ENCODE peak calls at places on chromosomes 4 and X, in seven cellular contexts. One of them, this sample, is unnamed.
A peak's percentile ranks its signal among the peaks of the same experiment; 100 is the strongest.

GRCh38 chrX:17497193-17497592 is 122.2 kb downstream of the NHS start:
- DNase-seq in astrocyte of the spinal cord: no peak
- DNase-seq in foreskin fibroblast: no peak
- DNase-seq in fibroblast of mammary gland: no peak
- DNase-seq in heart right ventricle: no peak
- DNase-seq in testis: no peak
- DNase-seq in lung: no peak
- DNase-seq in this sample: no peak

GRCh38 chr4:42637104-42637503 is 19.8 kb downstream of the ATP8A1 start:
- DNase-seq in lung: no peak
- DNase-seq in testis: no peak
- DNase-seq in astrocyte of the spinal cord: no peak
- DNase-seq in heart right ventricle: no peak
- DNase-seq in foreskin fibroblast: no peak
- DNase-seq in fibroblast of mammary gland: no peak
- DNase-seq in this sample: no peak

GRCh38 chr4:15077969-15078368 is 75.7 kb downstream of the CPEB2 start:
- DNase-seq in astrocyte of the spinal cord: peak; percentile 74
- DNase-seq in fibroblast of mammary gland: peak; percentile 93
- DNase-seq in heart right ventricle: no peak
- DNase-seq in foreskin fibroblast: peak; percentile 52
- DNase-seq in testis: no peak
- DNase-seq in lung: no peak
- DNase-seq in this sample: no peak

GRCh38 chr4:105637409-105638258 is 70.9 kb downstream of the INTS12 start:
- DNase-seq in fibroblast of mammary gland: peak; percentile 44
- DNase-seq in foreskin fibroblast: peak; percentile 10
- DNase-seq in astrocyte of the spinal cord: peak; percentile 60
- DNase-seq in lung: peak; percentile 82
- DNase-seq in testis: peak; percentile 73
- DNase-seq in heart right ventricle: peak; percentile 43
- DNase-seq in this sample: no peak

GRCh38 chr4:179278647-179279046 is 1836.4 kb upstream of the AGA start:
- DNase-seq in astrocyte of the spinal cord: no peak
- DNase-seq in lung: no peak
- DNase-seq in heart right ventricle: no peak
- DNase-seq in testis: no peak
- DNase-seq in fibroblast of mammary gland: no peak
- DNase-seq in foreskin fibroblast: no peak
- DNase-seq in this sample: no peak

GRCh38 chr4:25379591-25379990 is 2.5 kb downstream of the ANAPC4 start:
- DNase-seq in fibroblast of mammary gland: no peak
- DNase-seq in astrocyte of the spinal cord: no peak
- DNase-seq in heart right ventricle: no peak
- DNase-seq in lung: no peak
- DNase-seq in testis: no peak
- DNase-seq in foreskin fibroblast: no peak
- DNase-seq in this sample: no peak

GRCh38 chrX:27966955-27967354 is 14.3 kb downstream of the DCAF8L1 start:
- DNase-seq in testis: no peak
- DNase-seq in heart right ventricle: no peak
- DNase-seq in lung: peak; percentile 30
- DNase-seq in astrocyte of the spinal cord: peak; percentile 51
- DNase-seq in fibroblast of mammary gland: peak; percentile 39
- DNase-seq in foreskin fibroblast: peak; percentile 11
- DNase-seq in this sample: no peak

GRCh38 chrX:78123190-78123589 is 16.3 kb downstream of the TAF9B start:
- DNase-seq in testis: no peak
- DNase-seq in lung: no peak
- DNase-seq in fibroblast of mammary gland: peak; percentile 67
- DNase-seq in heart right ventricle: no peak
- DNase-seq in astrocyte of the spinal cord: peak; percentile 49
- DNase-seq in foreskin fibroblast: peak; percentile 53
- DNase-seq in this sample: no peak

GRCh38 chr4:57265831-57266582 is 155.8 kb upstream of the IGFBP7 start:
- DNase-seq in astrocyte of the spinal cord: no peak
- DNase-seq in fibroblast of mammary gland: no peak
- DNase-seq in testis: no peak
- DNase-seq in heart right ventricle: peak; percentile 21
- DNase-seq in lung: no peak
- DNase-seq in foreskin fibroblast: no peak
- DNase-seq in this sample: peak; percentile 26

GRCh38 chr4:143241892-143242291 is 57.2 kb downstream of the USP38 start:
- DNase-seq in fibroblast of mammary gland: peak; percentile 26
- DNase-seq in heart right ventricle: no peak
- DNase-seq in testis: no peak
- DNase-seq in lung: no peak
- DNase-seq in foreskin fibroblast: no peak
- DNase-seq in astrocyte of the spinal cord: no peak
- DNase-seq in this sample: no peak

GRCh38 chr4:140268441-140268840 is 105.0 kb upstream of the SCOC start:
- DNase-seq in lung: no peak
- DNase-seq in astrocyte of the spinal cord: no peak
- DNase-seq in foreskin fibroblast: peak; percentile 31
- DNase-seq in heart right ventricle: no peak
- DNase-seq in fibroblast of mammary gland: no peak
- DNase-seq in testis: no peak
- DNase-seq in this sample: no peak

GRCh38 chr4:80361329-80361900 is 25.9 kb downstream of the CFAP299 start:
- DNase-seq in fibroblast of mammary gland: peak; percentile 48
- DNase-seq in foreskin fibroblast: peak; percentile 48
- DNase-seq in testis: no peak
- DNase-seq in lung: no peak
- DNase-seq in astrocyte of the spinal cord: peak; percentile 40
- DNase-seq in heart right ventricle: no peak
- DNase-seq in this sample: no peak

GRCh38 chr4:61505773-61506640 is 305.9 kb downstream of the ADGRL3 start:
- DNase-seq in foreskin fibroblast: no peak
- DNase-seq in astrocyte of the spinal cord: no peak
- DNase-seq in fibroblast of mammary gland: no peak
- DNase-seq in lung: no peak
- DNase-seq in testis: no peak
- DNase-seq in heart right ventricle: no peak
- DNase-seq in this sample: no peak

GRCh38 chrX:97898798-97899197 is 1015.1 kb downstream of the RPA4 start:
- DNase-seq in heart right ventricle: no peak
- DNase-seq in fibroblast of mammary gland: peak; percentile 10
- DNase-seq in lung: no peak
- DNase-seq in foreskin fibroblast: peak; percentile 63
- DNase-seq in testis: no peak
- DNase-seq in astrocyte of the spinal cord: peak; percentile 17
- DNase-seq in this sample: no peak

GRCh38 chr4:174553828-174554227 is 31.5 kb upstream of the HPGD start:
- DNase-seq in astrocyte of the spinal cord: peak; percentile 68
- DNase-seq in testis: no peak
- DNase-seq in fibroblast of mammary gland: peak; percentile 88
- DNase-seq in heart right ventricle: no peak
- DNase-seq in foreskin fibroblast: peak; percentile 71
- DNase-seq in lung: no peak
- DNase-seq in this sample: no peak

GRCh38 chrX:348461-349117 is 30.0 kb upstream of the GTPBP6 start:
- DNase-seq in testis: no peak
- DNase-seq in lung: no peak
- DNase-seq in fibroblast of mammary gland: no peak
- DNase-seq in astrocyte of the spinal cord: no peak
- DNase-seq in heart right ventricle: no peak
- DNase-seq in foreskin fibroblast: peak; percentile 29
- DNase-seq in this sample: no peak

GRCh38 chr4:173506780-173507211 is 23.2 kb downstream of the HAND2 start:
- DNase-seq in astrocyte of the spinal cord: no peak
- DNase-seq in fibroblast of mammary gland: no peak
- DNase-seq in testis: no peak
- DNase-seq in foreskin fibroblast: no peak
- DNase-seq in heart right ventricle: peak; percentile 54
- DNase-seq in lung: no peak
- DNase-seq in this sample: peak; percentile 30

GRCh38 chr4:109183851-109184345 is 118.6 kb downstream of the COL25A1 start:
- DNase-seq in testis: no peak
- DNase-seq in fibroblast of mammary gland: no peak
- DNase-seq in heart right ventricle: no peak
- DNase-seq in foreskin fibroblast: peak; percentile 7
- DNase-seq in astrocyte of the spinal cord: no peak
- DNase-seq in lung: no peak
- DNase-seq in this sample: no peak

DNA sequence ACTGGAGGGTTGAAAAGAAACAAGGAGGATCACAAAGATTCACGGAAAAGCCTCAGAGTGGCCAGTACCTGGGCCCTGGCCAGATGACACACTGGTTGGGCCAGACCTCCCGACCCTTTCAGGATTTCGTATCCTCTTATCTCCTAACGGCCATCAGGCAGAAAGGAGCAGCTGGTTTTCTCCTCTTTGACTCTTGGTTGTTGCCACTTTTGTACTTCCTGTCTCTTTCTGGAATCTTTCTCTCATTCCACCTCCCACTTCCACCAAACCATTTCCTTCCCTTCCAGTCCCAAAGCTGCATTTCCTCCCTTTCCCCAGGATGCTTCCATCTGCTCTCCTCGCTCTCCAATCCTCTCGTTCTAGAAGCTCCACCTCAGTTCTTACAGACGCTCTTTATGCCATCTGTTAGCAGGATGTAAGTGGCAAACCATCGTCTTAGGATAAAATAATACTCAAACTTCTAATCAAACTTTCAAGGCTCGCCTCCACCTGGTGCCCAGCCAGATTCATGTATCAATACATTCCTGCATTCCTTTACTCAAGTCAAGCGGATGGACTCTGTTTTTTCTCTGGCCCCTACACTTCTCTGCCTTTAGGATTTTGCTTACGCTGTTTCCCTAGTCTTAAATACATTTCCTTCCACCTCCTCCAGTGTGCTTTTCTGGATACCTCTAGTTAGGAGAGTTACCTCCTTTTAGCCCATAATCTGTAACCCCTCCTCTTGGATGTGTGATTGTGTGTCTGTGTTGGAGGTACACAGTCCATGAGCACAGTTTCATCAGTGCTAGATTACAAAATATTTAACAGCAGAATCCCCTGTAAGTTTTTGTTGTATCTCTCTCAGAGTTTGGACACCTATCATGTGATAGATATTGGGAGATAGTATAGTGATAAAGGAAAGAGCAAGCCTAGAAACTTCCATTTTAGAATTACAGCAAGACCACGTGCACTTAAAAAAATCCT is 70.4 kb downstream of the LDB2 start:
- DNase-seq in testis: no peak
- DNase-seq in astrocyte of the spinal cord: no peak
- DNase-seq in lung: no peak
- DNase-seq in fibroblast of mammary gland: no peak
- DNase-seq in heart right ventricle: peak; percentile 20
- DNase-seq in foreskin fibroblast: no peak
- DNase-seq in this sample: peak; percentile 22
- TF ChIP-seq CTCF in testis: no peak
- TF ChIP-seq CTCF in astrocyte of the spinal cord: no peak
- TF ChIP-seq CTCF in lung: no peak
- TF ChIP-seq CTCF in fibroblast of mammary gland: no peak
- TF ChIP-seq CTCF in heart right ventricle: no peak
- TF ChIP-seq CTCF in foreskin fibroblast: no peak
- TF ChIP-seq CTCF in this sample: no peak

GRCh38 chr4:13641084-13641483 is 13.6 kb upstream of the BOD1L1 start:
- DNase-seq in foreskin fibroblast: no peak
- DNase-seq in heart right ventricle: no peak
- DNase-seq in lung: no peak
- DNase-seq in fibroblast of mammary gland: no peak
- DNase-seq in astrocyte of the spinal cord: no peak
- DNase-seq in testis: no peak
- DNase-seq in this sample: no peak

GRCh38 chr4:13647012-13647411 is 19.5 kb upstream of the BOD1L1 start:
- DNase-seq in fibroblast of mammary gland: no peak
- DNase-seq in lung: no peak
- DNase-seq in astrocyte of the spinal cord: no peak
- DNase-seq in heart right ventricle: no peak
- DNase-seq in foreskin fibroblast: no peak
- DNase-seq in testis: peak; percentile 33
- DNase-seq in this sample: no peak

GRCh38 chr4:13642163-13642562 is 14.6 kb upstream of the BOD1L1 start:
- DNase-seq in foreskin fibroblast: peak; percentile 69
- DNase-seq in fibroblast of mammary gland: peak; percentile 75
- DNase-seq in testis: no peak
- DNase-seq in astrocyte of the spinal cord: peak; percentile 82
- DNase-seq in heart right ventricle: no peak
- DNase-seq in lung: no peak
- DNase-seq in this sample: no peak

GRCh38 chr4:13642576-13642975 is 15.1 kb upstream of the BOD1L1 start:
- DNase-seq in testis: peak; percentile 76
- DNase-seq in foreskin fibroblast: peak; percentile 72
- DNase-seq in fibroblast of mammary gland: peak; percentile 76
- DNase-seq in astrocyte of the spinal cord: peak; percentile 79
- DNase-seq in heart right ventricle: no peak
- DNase-seq in lung: no peak
- DNase-seq in this sample: no peak

DNA sequence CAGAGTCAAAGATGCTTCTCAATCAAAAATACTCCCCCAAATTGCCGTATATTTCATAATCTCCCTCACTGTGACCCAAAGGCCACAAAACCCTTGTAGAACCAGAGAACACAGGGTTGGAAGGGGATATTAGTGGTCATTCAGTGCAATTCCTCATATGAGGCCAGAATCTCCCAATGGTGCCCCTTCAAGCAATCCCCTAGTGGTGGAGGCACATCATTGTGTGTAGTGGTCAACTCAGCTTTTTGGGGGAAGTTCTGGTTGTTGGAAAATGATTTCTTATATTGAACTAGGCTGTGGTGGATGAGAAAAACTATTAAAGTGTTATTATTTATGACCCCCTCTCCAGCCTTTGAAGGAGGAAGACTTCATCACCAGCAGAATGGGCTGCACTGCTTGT is 17.6 kb upstream of the BOD1L1 start:
- DNase-seq in lung: no peak
- DNase-seq in astrocyte of the spinal cord: no peak
- DNase-seq in heart right ventricle: no peak
- DNase-seq in fibroblast of mammary gland: no peak
- DNase-seq in foreskin fibroblast: no peak
- DNase-seq in testis: no peak
- DNase-seq in this sample: no peak
- TF ChIP-seq CTCF in lung: no peak
- TF ChIP-seq CTCF in astrocyte of the spinal cord: peak; percentile 11
- TF ChIP-seq CTCF in heart right ventricle: no peak
- TF ChIP-seq CTCF in fibroblast of mammary gland: peak; percentile 27
- TF ChIP-seq CTCF in foreskin fibroblast: no peak
- TF ChIP-seq CTCF in testis: peak; percentile 21
- TF ChIP-seq CTCF in this sample: no peak

GRCh38 chrX:11756354-11757318 is 1.4 kb upstream of the MSL3 start:
- DNase-seq in testis: no peak
- DNase-seq in heart right ventricle: no peak
- DNase-seq in lung: no peak
- DNase-seq in foreskin fibroblast: peak; percentile 75
- DNase-seq in astrocyte of the spinal cord: peak; percentile 1
- DNase-seq in fibroblast of mammary gland: peak; percentile 52
- DNase-seq in this sample: no peak
- TF ChIP-seq CTCF in testis: no peak
- TF ChIP-seq CTCF in heart right ventricle: no peak
- TF ChIP-seq CTCF in lung: no peak
- TF ChIP-seq CTCF in foreskin fibroblast: no peak
- TF ChIP-seq CTCF in astrocyte of the spinal cord: no peak
- TF ChIP-seq CTCF in fibroblast of mammary gland: no peak
- TF ChIP-seq CTCF in this sample: no peak

GRCh38 chrX:53239474-53239873 is 14.5 kb upstream of the KDM5C start:
- DNase-seq in foreskin fibroblast: no peak
- DNase-seq in testis: no peak
- DNase-seq in lung: no peak
- DNase-seq in fibroblast of mammary gland: peak; percentile 40
- DNase-seq in heart right ventricle: no peak
- DNase-seq in astrocyte of the spinal cord: no peak
- DNase-seq in this sample: peak; percentile 22
- TF ChIP-seq CTCF in foreskin fibroblast: no peak
- TF ChIP-seq CTCF in testis: no peak
- TF ChIP-seq CTCF in lung: no peak
- TF ChIP-seq CTCF in fibroblast of mammary gland: peak; percentile 45
- TF ChIP-seq CTCF in heart right ventricle: no peak
- TF ChIP-seq CTCF in astrocyte of the spinal cord: peak; percentile 25
- TF ChIP-seq CTCF in this sample: no peak

GRCh38 chrX:140034916-140035315 is 69.6 kb upstream of the CXorf66 start:
- DNase-seq in heart right ventricle: no peak
- DNase-seq in astrocyte of the spinal cord: peak; percentile 9
- DNase-seq in foreskin fibroblast: no peak
- DNase-seq in fibroblast of mammary gland: no peak
- DNase-seq in lung: no peak
- DNase-seq in testis: no peak
- DNase-seq in this sample: no peak
- TF ChIP-seq CTCF in heart right ventricle: no peak
- TF ChIP-seq CTCF in astrocyte of the spinal cord: peak; percentile 27
- TF ChIP-seq CTCF in foreskin fibroblast: no peak
- TF ChIP-seq CTCF in fibroblast of mammary gland: peak; percentile 8
- TF ChIP-seq CTCF in lung: no peak
- TF ChIP-seq CTCF in testis: no peak
- TF ChIP-seq CTCF in this sample: peak; percentile 41

This sample was measured in endothelial cell.